ENCODE peak calls at places on chromosomes 7 and 10, in ten cellular contexts. J is fibroblast of pulmonary artery; P is occipital lobe; S is activated CD4-positive, alpha-beta T cell treated with anti-CD3 and anti-CD28 coated beads, Interleukin-2, amount 50 U/mL, for 1 hour; N is SHP77; H is KBM-7; T is A549; B is sciatic nerve; I is tibial artery; R is KG1. U is an unnamed sample.
A peak's percentile ranks its signal among the peaks of the same experiment; 100 is the strongest.

GRCh38 chr7:65503434-65504152 is 129.9 kb downstream of the ZNF92 start:
- DNase-seq in R (no peak), T (no peak), J (no peak), S (no peak), N (no peak), P (no peak), I (no peak), H (no peak), B (no peak), U (no peak)

GRCh38 chr7:141619745-141620144 is 68.5 kb downstream of the AGK start:
- DNase-seq in I (no peak), B (no peak), P (no peak), R (no peak), J (no peak), S (no peak), H (no peak), N (no peak), T (no peak), U (no peak)

GRCh38 chr10:123408660-123409059 is 254.5 kb downstream of the BUB3 start:
- DNase-seq in P (no peak), B (no peak), I (no peak), R (no peak), N (no peak), H (no peak), T (no peak), J (no peak), S (no peak), U (no peak)

GRCh38 chr10:116984202-116984993 is 20.6 kb downstream of the SHTN1 start:
- DNase-seq in T (no peak), H (no peak), P (no peak), I (no peak), S (no peak), N (no peak), B (no peak), J (no peak), R (no peak), U (no peak)

GRCh38 chr10:49298666-49298989 is 342 bp upstream of the C10orf71 start:
- DNase-seq in I (no peak), R (no peak), H (no peak), N (no peak), T (no peak), P (no peak), J (peak; percentile 2), S (no peak), B (no peak), U (no peak)

GRCh38 chr7:123865517-123866117 is 20.6 kb downstream of the HYAL4 start:
- DNase-seq in N (peak; percentile 27), P (peak; percentile 2), S (peak; percentile 31), T (peak; percentile 11), B (no peak), H (peak; percentile 65), R (peak; percentile 38), J (peak; percentile 85), I (no peak), U (peak; percentile 76)

GRCh38 chr7:94648731-94649130 is 7.2 kb downstream of the SGCE start:
- DNase-seq in B (no peak), H (no peak), J (no peak), P (no peak), R (no peak), T (no peak), I (no peak), S (no peak), N (no peak), U (no peak)

GRCh38 chr10:112314822-112315474 is 31.7 kb downstream of the TECTB start:
- DNase-seq in R (peak; percentile 30), J (peak; percentile 83), I (peak; percentile 78), T (peak; percentile 82), N (peak; percentile 11), P (peak; percentile 74), B (peak; percentile 91), H (peak; percentile 78), S (peak; percentile 75), U (peak; percentile 56)

GRCh38 chr10:4663162-4663992 is 162.6 kb upstream of the AKR1E2 start:
- DNase-seq in B (peak; percentile 65), T (peak; percentile 85), P (peak; percentile 41), J (peak; percentile 99), R (no peak), S (no peak), N (peak; percentile 71), I (peak; percentile 88), H (peak; percentile 18), U (peak; percentile 100)

GRCh38 chr10:127163632-127164031 is 32.8 kb downstream of the INSYN2A start:
- DNase-seq in N (no peak), T (no peak), P (no peak), J (peak; percentile 19), B (no peak), I (no peak), H (no peak), S (no peak), R (no peak), U (peak; percentile 70)

GRCh38 chr7:2003451-2003930 is 229.3 kb downstream of the MAD1L1 start:
- DNase-seq in I (peak; percentile 51), S (no peak), H (no peak), N (no peak), P (no peak), B (peak; percentile 33), R (no peak), J (no peak), T (no peak), U (no peak)

GRCh38 chr7:124856299-124856888 is 73.2 kb downstream of the POT1 start:
- DNase-seq in N (no peak), B (no peak), P (no peak), I (no peak), J (peak; percentile 64), R (no peak), H (peak; percentile 58), T (peak; percentile 3), S (no peak), U (peak; percentile 58)

GRCh38 chr7:27950123-27950522 is 210.2 kb downstream of the TAX1BP1 start:
- DNase-seq in T (no peak), H (no peak), R (no peak), S (no peak), J (no peak), P (no peak), B (no peak), I (no peak), N (no peak), U (no peak)

GRCh38 chr10:87675396-87676376 is 16.0 kb downstream of the PAPSS2 start:
- DNase-seq in R (no peak), N (no peak), J (peak; percentile 86), I (no peak), S (no peak), B (no peak), T (no peak), P (no peak), H (no peak), U (peak; percentile 92)

GRCh38 chr7:156781972-156782371 is 111.0 kb downstream of the LMBR1 start:
- DNase-seq in P (no peak), H (no peak), R (no peak), S (no peak), N (no peak), J (no peak), T (no peak), I (no peak), B (no peak), U (no peak)

GRCh38 chr7:132965951-132966350 is 115.9 kb downstream of the CHCHD3 start:
- DNase-seq in I (no peak), J (no peak), H (no peak), R (no peak), P (no peak), B (no peak), S (no peak), T (no peak), N (no peak), U (no peak)

GRCh38 chr10:66162560-66163143 is 763.2 kb upstream of the LRRTM3 start:
- DNase-seq in I (no peak), H (no peak), S (no peak), P (no peak), B (no peak), T (no peak), N (no peak), J (no peak), R (no peak), U (no peak)

GRCh38 chr7:116258734-116259133 is 48.4 kb downstream of the TES start:
- DNase-seq in S (peak; percentile 15), P (peak; percentile 4), B (no peak), J (peak; percentile 81), N (peak; percentile 28), R (peak; percentile 25), H (peak; percentile 53), I (no peak), T (peak; percentile 36), U (peak; percentile 54)

GRCh38 chr7:23431596-23432284 is 38.6 kb downstream of the IGF2BP3 start:
- DNase-seq in H (peak; percentile 60), R (no peak), T (no peak), J (peak; percentile 38), N (no peak), S (no peak), I (no peak), P (no peak), B (no peak), U (no peak)